ENCODE peak calls at places on chromosomes 6 and 20, in seven cellular contexts. F is pancreas; M is stimulated activated CD8-positive, alpha-beta memory T cell treated with anti-CD3 and anti-CD28 coated beads, Interleukin-15, amount 100 ng/mL, for 4 hours; N is epithelial cell of esophagus; D is NCI-H524 treated with DMSO at 0.1 percent for 48 hours; Y is nephron progenitor cell; L is breast epithelium. E is an unnamed sample.

GRCh38 chr6:90701146-90701781 is 114.4 kb upstream of the MAP3K7 start:
- DNase-seq in M (no peak), N (no peak), Y (peak), F (no peak), D (peak), L (no peak), E (no peak)

GRCh38 chr6:138406443-138406842 is 2.4 kb downstream of the HEBP2 start:
- DNase-seq in L (no peak), F (no peak), Y (no peak), D (no peak), N (peak), M (no peak), E (no peak)

GRCh38 chr6:38604700-38605099 is 35.0 kb downstream of the BTBD9 start:
- DNase-seq in L (no peak), N (no peak), D (no peak), F (no peak), Y (no peak), M (no peak), E (no peak)

GRCh38 chr6:28985396-28986164 is 19.5 kb downstream of the ZNF311 start:
- DNase-seq in N (peak), F (peak), M (no peak), Y (peak), L (peak), D (peak), E (peak)

GRCh38 chr6:25804804-25805203 is 27.0 kb downstream of the SLC17A1 start:
- DNase-seq in Y (no peak), F (no peak), L (no peak), N (no peak), M (no peak), D (no peak), E (no peak)

GRCh38 chr20:3031524-3032147 is 11.8 kb upstream of the GNRH2 start:
- DNase-seq in Y (no peak), N (no peak), D (no peak), M (no peak), F (no peak), L (no peak), E (no peak)

GRCh38 chr6:125046107-125046925 is 84.1 kb downstream of the RNF217 start:
- DNase-seq in N (peak), L (no peak), Y (no peak), D (peak), M (no peak), F (no peak), E (no peak)

GRCh38 chr6:13794184-13794583 is 20.2 kb downstream of the MCUR1 start:
- DNase-seq in N (peak), D (peak), Y (no peak), L (no peak), M (no peak), F (no peak), E (no peak)

GRCh38 chr20:47922280-47922675 is 137.0 kb upstream of the SULF2 start:
- DNase-seq in F (no peak), D (no peak), M (no peak), L (no peak), Y (no peak), N (peak), E (no peak)

GRCh38 chr20:63544241-63544957 is 3.1 kb downstream of the SRMS start:
- DNase-seq in D (no peak), L (no peak), M (no peak), Y (no peak), F (no peak), N (no peak), E (peak)

GRCh38 chr20:21633829-21634228 is 71.6 kb upstream of the PAX1 start:
- DNase-seq in L (no peak), N (no peak), M (no peak), D (no peak), Y (no peak), F (no peak), E (no peak)

GRCh38 chr20:38260025-38260377 is 534 bp downstream of the KIAA1755 start:
- DNase-seq in Y (no peak), F (no peak), N (no peak), D (no peak), L (no peak), M (no peak), E (no peak)

GRCh38 chr6:1665214-1665613 is 55.5 kb downstream of the FOXC1 start:
- DNase-seq in M (no peak), N (no peak), F (no peak), Y (no peak), L (no peak), D (no peak), E (no peak)

GRCh38 chr20:1816384-1817381 is 78.5 kb upstream of the SIRPA start:
- DNase-seq in L (no peak), N (peak), F (no peak), M (no peak), Y (no peak), D (no peak), E (no peak)

GRCh38 chr6:636488-636887 is 20.4 kb downstream of the HUS1B start:
- DNase-seq in N (peak), L (no peak), D (no peak), Y (no peak), F (no peak), M (no peak), E (no peak)

GRCh38 chr6:32050562-32050961 is 12.3 kb downstream of the CYP21A2 start:
- DNase-seq in N (no peak), Y (no peak), L (no peak), M (no peak), D (no peak), F (no peak), E (no peak)

GRCh38 chr20:25549172-25549865 is 36.0 kb downstream of the NINL start:
- DNase-seq in F (no peak), M (no peak), D (no peak), L (no peak), Y (no peak), N (no peak), E (no peak)

GRCh38 chr20:48820649-48820973 is 7.2 kb downstream of the PREX1 start:
- DNase-seq in Y (no peak), F (no peak), N (no peak), M (no peak), L (no peak), D (no peak), E (no peak)

GRCh38 chr6:33995873-33996475 is 149.9 kb downstream of the GRM4 start:
- DNase-seq in M (no peak), L (peak), Y (no peak), D (no peak), N (no peak), F (no peak), E (no peak)

GRCh38 chr6:85484941-85485340 is 35.1 kb downstream of the NT5E start:
- DNase-seq in F (no peak), D (peak), L (no peak), Y (no peak), N (no peak), M (no peak), E (no peak)

GRCh38 chr6:68008445-68008844 is 626.6 kb upstream of the ADGRB3 start:
- DNase-seq in N (no peak), L (no peak), M (no peak), F (no peak), Y (no peak), D (no peak), E (no peak)

GRCh38 chr6:95768539-95768938 is 191.2 kb downstream of the MANEA start:
- DNase-seq in N (no peak), L (no peak), M (no peak), D (no peak), F (no peak), Y (peak), E (no peak)

GRCh38 chr6:28531479-28532128 is 5.9 kb downstream of the GPX5 start:
- DNase-seq in N (no peak), M (no peak), D (no peak), Y (no peak), F (no peak), L (no peak), E (no peak)

GRCh38 chr20:23550227-23550626 is 18.1 kb downstream of the CST9L start:
- DNase-seq in L (no peak), M (no peak), D (no peak), F (no peak), N (peak), Y (no peak), E (no peak)

GRCh38 chr20:38145094-38146075 is 19.7 kb downstream of the TGM2 start:
- DNase-seq in Y (no peak), M (no peak), L (no peak), F (no peak), D (no peak), N (peak), E (no peak)

GRCh38 chr6:14144678-14145113 is 27.1 kb downstream of the CD83 start:
- DNase-seq in Y (peak), F (peak), D (no peak), M (peak), N (peak), L (peak), E (peak)

GRCh38 chr6:161406633-161407032 is 132.8 kb upstream of the AGPAT4 start:
- DNase-seq in D (no peak), N (peak), Y (no peak), L (no peak), M (no peak), F (no peak), E (no peak)

GRCh38 chr20:9999660-10000059 is 35.1 kb upstream of the ANKEF1 start:
- DNase-seq in Y (no peak), L (no peak), D (peak), N (peak), F (no peak), M (no peak), E (no peak)

GRCh38 chr6:10413850-10414765 is 766 bp downstream of the TFAP2A start:
- DNase-seq in L (no peak), Y (peak), D (peak), M (no peak), F (no peak), N (peak), E (no peak)

GRCh38 chr6:110769923-110770322 is 45.3 kb downstream of the CDK19 start:
- DNase-seq in F (no peak), N (no peak), M (no peak), D (no peak), L (no peak), Y (no peak), E (no peak)

GRCh38 chr6:122459240-122459639 is 12.4 kb downstream of the SERINC1 start:
- DNase-seq in N (peak), Y (no peak), M (no peak), L (no peak), D (no peak), F (no peak), E (no peak)